ENCODE peak calls at places on chromosomes 4 and X, in five cellular contexts. C, A, U, L and D are unnamed samples.
A peak's percentile ranks its signal among the peaks of the same experiment; 100 is the strongest.

GRCh38 chr4:81786063-81786763 is 314.5 kb upstream of the RASGEF1B start:
- DNase-seq in C (no peak), A (peak; percentile 44), L (peak; percentile 5), U (no peak), D (peak; percentile 30)

GRCh38 chr4:48275247-48275646 is 5.6 kb upstream of the TEC start:
- DNase-seq in A (peak; percentile 21), L (no peak), U (peak; percentile 34), C (no peak), D (no peak)

GRCh38 chrX:77003956-77004355 is 443.2 kb upstream of the FGF16 start:
- DNase-seq in U (peak; percentile 40), A (no peak), C (no peak), L (no peak), D (no peak)

GRCh38 chrX:31435592-31435991 is 363.8 kb upstream of the FTHL17 start:
- DNase-seq in L (peak; percentile 1), U (no peak), A (peak; percentile 0), C (no peak), D (no peak)

GRCh38 chr4:182969651-182970279 is 52.6 kb upstream of the DCTD start:
- DNase-seq in L (no peak), A (no peak), C (no peak), U (no peak), D (no peak)

GRCh38 chrX:15816453-15816838 is 26.2 kb downstream of the ZRSR2 start:
- DNase-seq in L (no peak), A (no peak), U (no peak), C (no peak), D (no peak)

GRCh38 chr4:138611017-138611416 is 368.9 kb upstream of the SLC7A11 start:
- DNase-seq in A (no peak), L (no peak), C (no peak), U (no peak), D (no peak)

GRCh38 chr4:85177092-85177491 is 210.6 kb upstream of the WDFY3 start:
- DNase-seq in L (no peak), C (no peak), U (no peak), A (no peak), D (no peak)

GRCh38 chr4:59247032-59247431 is 1953.1 kb upstream of the ADGRL3 start:
- DNase-seq in A (no peak), C (no peak), L (peak; percentile 5), U (peak; percentile 34), D (no peak)

GRCh38 chr4:158856852-158857251 is 88.0 kb downstream of the FNIP2 start:
- DNase-seq in C (no peak), A (no peak), U (peak; percentile 73), L (peak; percentile 56), D (no peak)

GRCh38 chr4:99305638-99306380 is 15.0 kb upstream of the ADH1A start:
- DNase-seq in U (no peak), L (no peak), A (no peak), C (peak; percentile 70), D (no peak)

GRCh38 chr4:164012396-164013027 is 518.0 kb downstream of the TMA16 start:
- DNase-seq in A (no peak), U (peak; percentile 58), C (no peak), L (peak; percentile 10), D (no peak)

GRCh38 chrX:119477812-119478232 is 9.6 kb downstream of the SLC25A5 start:
- DNase-seq in C (peak; percentile 62), U (no peak), A (peak; percentile 63), L (no peak), D (peak; percentile 70)

GRCh38 chrX:111719426-111720210 is 38.6 kb downstream of the ALG13 start:
- DNase-seq in C (no peak), U (peak; percentile 30), L (no peak), A (no peak), D (no peak)

GRCh38 chr4:93731448-93731847 is 97.1 kb upstream of the ATOH1 start:
- DNase-seq in C (no peak), A (peak; percentile 4), U (peak; percentile 7), L (no peak), D (no peak)